ENCODE peak calls at places on chromosome 18, in five cellular contexts. Y, E, O, Z and P are unnamed samples.

GRCh38 chr18:61322265-61322873 is 10.9 kb upstream of the CDH20 start:
- DNase-seq in Y (peak; percentile 77), E (peak; percentile 51), O (peak; percentile 12), Z (peak; percentile 53), P (no peak)

GRCh38 chr18:42937434-42937833 is 178.1 kb downstream of the RIT2 start:
- DNase-seq in Y (no peak), E (no peak), O (no peak), Z (no peak), P (no peak)

GRCh38 chr18:10973579-10974260 is 175.6 kb downstream of the PIEZO2 start:
- DNase-seq in Y (peak; percentile 53), E (no peak), O (no peak), Z (peak; percentile 20), P (no peak)

GRCh38 chr18:55268146-55268545 is 308.9 kb upstream of the CCDC68 start:
- DNase-seq in Y (no peak), E (peak; percentile 16), O (peak; percentile 18), Z (no peak), P (no peak)

GRCh38 chr18:34153711-34154110 is 71.0 kb downstream of the NOL4 start:
- DNase-seq in Y (peak; percentile 39), E (no peak), O (peak; percentile 47), Z (no peak), P (no peak)

GRCh38 chr18:3330622-3331021 is 68.7 kb downstream of the MYL12B start:
- DNase-seq in Y (no peak), E (no peak), O (no peak), Z (no peak), P (no peak)

GRCh38 chr18:43847164-43848091 is 570.1 kb upstream of the SYT4 start:
- DNase-seq in Y (peak; percentile 54), E (no peak), O (peak; percentile 87), Z (no peak), P (no peak)

GRCh38 chr18:55395811-55396210 is 192.2 kb downstream of the TCF4 start:
- DNase-seq in Y (no peak), E (no peak), O (no peak), Z (no peak), P (no peak)

GRCh38 chr18:37385846-37386435 is 179.7 kb downstream of the CELF4 start:
- DNase-seq in Y (peak; percentile 26), E (peak; percentile 21), O (peak; percentile 33), Z (no peak), P (no peak)

GRCh38 chr18:77065221-77065981 is 67.2 kb downstream of the MBP start:
- DNase-seq in Y (peak; percentile 95), E (no peak), O (peak; percentile 97), Z (peak; percentile 53), P (no peak)

GRCh38 chr18:36402765-36403396 is 105.4 kb downstream of the FHOD3 start:
- DNase-seq in Y (peak; percentile 91), E (no peak), O (no peak), Z (no peak), P (no peak)

GRCh38 chr18:63837556-63837955 is 49.9 kb upstream of the SERPINB2 start:
- DNase-seq in Y (no peak), E (no peak), O (no peak), Z (no peak), P (no peak)

GRCh38 chr18:54962919-54963645 is 3.8 kb upstream of the CCDC68 start:
- DNase-seq in Y (no peak), E (no peak), O (no peak), Z (no peak), P (no peak)

GRCh38 chr18:31979714-31980113 is 36.8 kb upstream of the TRAPPC8 start:
- DNase-seq in Y (no peak), E (no peak), O (no peak), Z (no peak), P (no peak)

GRCh38 chr18:44309185-44309584 is 371.5 kb upstream of the SETBP1 start:
- DNase-seq in Y (peak; percentile 69), E (no peak), O (peak; percentile 13), Z (no peak), P (no peak)

GRCh38 chr18:51278045-51278649 is 80.7 kb upstream of the MEX3C start:
- DNase-seq in Y (peak; percentile 3), E (peak; percentile 21), O (peak; percentile 16), Z (peak; percentile 22), P (no peak)

GRCh38 chr18:53408271-53408670 is 816.2 kb downstream of the MBD2 start:
- DNase-seq in Y (no peak), E (no peak), O (no peak), Z (no peak), P (no peak)

GRCh38 chr18:50466634-50467033 is 91.8 kb downstream of the SKA1 start:
- DNase-seq in Y (no peak), E (no peak), O (no peak), Z (no peak), P (no peak)

GRCh38 chr18:41660654-41661053 is 294.4 kb upstream of the PIK3C3 start:
- DNase-seq in Y (no peak), E (no peak), O (no peak), Z (no peak), P (no peak)

GRCh38 chr18:53603281-53603680 is 621.2 kb downstream of the MBD2 start:
- DNase-seq in Y (no peak), E (no peak), O (no peak), Z (no peak), P (no peak)

GRCh38 chr18:79921984-79922965 is 29.2 kb downstream of the SLC66A2 start:
- DNase-seq in Y (no peak), E (no peak), O (no peak), Z (no peak), P (no peak)

GRCh38 chr18:12334280-12335262 is 26.5 kb downstream of the TUBB6 start:
- DNase-seq in Y (no peak), E (no peak), O (no peak), Z (no peak), P (no peak)

GRCh38 chr18:44792456-44793080 is 111.9 kb downstream of the SETBP1 start:
- DNase-seq in Y (peak; percentile 50), E (no peak), O (peak; percentile 58), Z (no peak), P (no peak)

GRCh38 chr18:48957136-48957535 is 6.4 kb upstream of the SMAD7 start:
- DNase-seq in Y (peak; percentile 92), E (no peak), O (no peak), Z (no peak), P (peak; percentile 68)

GRCh38 chr18:4125246-4125938 is 329.7 kb downstream of the DLGAP1 start:
- DNase-seq in Y (peak; percentile 66), E (no peak), O (no peak), Z (no peak), P (no peak)

GRCh38 chr18:49591271-49591670 is 29.4 kb downstream of the LIPG start:
- DNase-seq in Y (no peak), E (no peak), O (no peak), Z (no peak), P (no peak)

GRCh38 chr18:49565656-49566055 is 3.8 kb downstream of the LIPG start:
- DNase-seq in Y (peak; percentile 65), E (no peak), O (peak; percentile 49), Z (peak; percentile 65), P (no peak)

GRCh38 chr18:36382854-36383253 is 85.3 kb downstream of the FHOD3 start:
- DNase-seq in Y (no peak), E (no peak), O (peak; percentile 50), Z (no peak), P (no peak)

GRCh38 chr18:37540424-37541121 is 25.0 kb downstream of the CELF4 start:
- DNase-seq in Y (no peak), E (no peak), O (no peak), Z (no peak), P (no peak)